ENCODE peak calls at places on chromosomes 16 and 17, in eight cellular contexts. W is heart left ventricle, D is AG09319, Y is stomach, N is progenitor cell of endocrine pancreas, E is fibroblast of villous mesenchyme, M is B cell, X is uterus. L is an unnamed sample.

GRCh38 chr17:61403846-61404701 is 4.4 kb downstream of the TBX2 start:
- DNase-seq in W (no peak), D (no peak), Y (no peak), N (no peak), E (peak), M (peak), X (peak), L (no peak)

GRCh38 chr17:35345926-35346771 is 27.3 kb downstream of the SLFN11 start:
- DNase-seq in W (peak), D (peak), Y (peak), N (no peak), E (peak), M (peak), X (peak), L (no peak)

GRCh38 chr17:79026345-79027273 is 2.6 kb downstream of the C1QTNF1 start:
- DNase-seq in W (peak), D (no peak), Y (peak), N (no peak), E (peak), M (no peak), X (no peak), L (no peak)

GRCh38 chr16:27112093-27112811 is 45.5 kb downstream of the C16orf82 start:
- DNase-seq in W (no peak), D (no peak), Y (no peak), N (no peak), E (no peak), M (no peak), X (no peak), L (no peak)

GRCh38 chr17:5097101-5097834 is 14.4 kb downstream of the ZNF232 start:
- DNase-seq in W (peak), D (no peak), Y (peak), N (peak), E (no peak), M (peak), X (peak), L (no peak)

GRCh38 chr16:23516366-23517137 is 6.3 kb upstream of the GGA2 start:
- DNase-seq in W (no peak), D (no peak), Y (no peak), N (no peak), E (no peak), M (peak), X (no peak), L (no peak)

GRCh38 chr16:7363397-7364053 is 30.9 kb downstream of the RBFOX1 start:
- DNase-seq in W (peak), D (no peak), Y (peak), N (no peak), E (no peak), M (no peak), X (no peak), L (no peak)

GRCh38 chr17:65057520-65058075 is 1.1 kb upstream of the GNA13 start:
- DNase-seq in W (peak), D (no peak), Y (peak), N (no peak), E (no peak), M (no peak), X (peak), L (no peak)

GRCh38 chr16:13186813-13187212 is 285.4 kb downstream of the SHISA9 start:
- DNase-seq in W (no peak), D (no peak), Y (no peak), N (no peak), E (no peak), M (no peak), X (no peak), L (no peak)

GRCh38 chr17:81966343-81967243 is 5.6 kb upstream of the NOTUM start:
- DNase-seq in W (peak), D (no peak), Y (peak), N (no peak), E (peak), M (peak), X (no peak), L (no peak)

GRCh38 chr16:79767597-79768280 is 167.2 kb upstream of the MAF start:
- DNase-seq in W (peak), D (peak), Y (peak), N (no peak), E (peak), M (no peak), X (peak), L (no peak)

GRCh38 chr16:86508947-86509758 is 1.2 kb upstream of the FOXF1 start:
- DNase-seq in W (peak), D (peak), Y (no peak), N (no peak), E (peak), M (peak), X (peak), L (no peak)

GRCh38 chr17:67258836-67259468 is 14.0 kb upstream of the HELZ start:
- DNase-seq in W (no peak), D (no peak), Y (no peak), N (no peak), E (no peak), M (no peak), X (no peak), L (no peak)

GRCh38 chr17:48577946-48578615 is at the start of gene HOXB4:
- DNase-seq in W (peak), D (no peak), Y (peak), N (no peak), E (peak), M (peak), X (peak), L (peak)

GRCh38 chr17:2892305-2892971 is 96.2 kb downstream of the RAP1GAP2 start:
- DNase-seq in W (no peak), D (peak), Y (peak), N (no peak), E (peak), M (no peak), X (no peak), L (no peak)

GRCh38 chr17:32494621-32495346 is 8.0 kb downstream of the CDK5R1 start:
- DNase-seq in W (no peak), D (no peak), Y (no peak), N (no peak), E (no peak), M (no peak), X (no peak), L (no peak)

GRCh38 chr17:49992933-49993422 is 2.0 kb downstream of the DLX3 start:
- DNase-seq in W (no peak), D (no peak), Y (no peak), N (no peak), E (no peak), M (peak), X (no peak), L (no peak)

GRCh38 chr17:2138768-2139167 is 83.9 kb downstream of the HIC1 start:
- DNase-seq in W (no peak), D (no peak), Y (no peak), N (no peak), E (peak), M (no peak), X (peak), L (no peak)

GRCh38 chr16:4386951-4387565 is 15.4 kb downstream of the VASN start:
- DNase-seq in W (no peak), D (no peak), Y (no peak), N (no peak), E (no peak), M (no peak), X (no peak), L (no peak)

GRCh38 chr16:49019081-49019633 is 262.5 kb downstream of the CBLN1 start:
- DNase-seq in W (no peak), D (no peak), Y (no peak), N (no peak), E (no peak), M (no peak), X (no peak), L (no peak)

GRCh38 chr17:30433514-30433913 is 43.7 kb upstream of the GOSR1 start:
- DNase-seq in W (no peak), D (peak), Y (peak), N (no peak), E (peak), M (no peak), X (no peak), L (no peak)

GRCh38 chr17:31433091-31433790 is 41.8 kb downstream of the RAB11FIP4 start:
- DNase-seq in W (no peak), D (no peak), Y (no peak), N (no peak), E (no peak), M (no peak), X (no peak), L (no peak)

DNA sequence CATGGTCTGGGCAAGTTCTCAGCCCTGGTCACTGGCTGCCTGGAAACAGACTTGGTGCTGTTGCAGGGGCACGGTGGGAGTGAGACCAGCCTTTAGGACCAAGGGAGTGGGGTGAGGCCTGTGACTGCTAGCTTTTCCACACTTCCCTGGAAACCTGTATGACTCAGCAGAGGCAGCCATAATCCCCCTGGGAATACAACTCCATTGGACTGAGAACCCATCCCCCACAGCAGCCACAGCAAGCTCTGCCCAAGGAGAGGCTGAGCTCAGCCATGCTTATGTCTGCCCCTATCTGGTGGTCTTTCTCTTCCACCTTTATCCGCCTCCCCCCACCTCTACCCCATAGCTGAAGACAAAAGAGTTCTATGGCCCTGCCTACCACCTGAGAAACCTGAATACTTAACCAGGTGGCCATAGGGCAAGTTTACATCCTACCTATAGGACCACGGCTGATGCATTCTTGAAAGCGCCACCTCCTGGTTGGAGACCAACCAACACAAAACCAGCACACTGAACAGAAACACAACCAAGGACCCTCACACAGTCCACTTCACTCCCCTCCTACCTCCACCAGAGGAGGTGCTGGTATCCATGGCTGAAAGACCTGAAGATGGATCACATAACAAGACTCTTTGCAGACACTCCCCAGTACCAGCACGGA is 816.2 kb upstream of the SOX9 start:
- DNase-seq in W (no peak), D (no peak), Y (no peak), N (no peak), E (no peak), M (no peak), X (no peak), L (no peak)
- TF ChIP-seq CTCF in W (no peak), D (no peak), Y (no peak), N (no peak), E (no peak), M (no peak), X (no peak), L (no peak)

DNA sequence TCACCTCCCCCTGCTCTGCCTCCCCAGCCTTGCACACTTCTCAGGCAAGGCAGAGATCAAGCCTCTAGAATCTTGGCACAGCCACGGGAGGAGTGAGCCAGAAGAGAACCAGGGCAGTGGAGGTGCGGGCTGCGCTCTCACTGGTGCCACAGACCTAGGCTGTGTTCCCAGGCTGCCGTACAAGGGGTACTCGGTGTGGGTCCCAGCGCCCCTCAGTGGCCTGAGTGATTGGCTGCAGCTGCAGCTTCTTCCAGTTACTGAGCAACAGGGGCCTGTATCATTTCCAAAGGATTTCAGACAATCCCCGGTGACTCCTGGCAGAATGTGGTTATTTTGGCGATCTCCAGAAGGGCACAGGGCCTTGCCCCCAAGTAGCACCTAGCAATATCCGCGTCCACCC is 1852.1 kb downstream of the TP53TG3F start:
- DNase-seq in W (no peak), D (no peak), Y (no peak), N (no peak), E (no peak), M (no peak), X (no peak), L (no peak)
- TF ChIP-seq CTCF in W (no peak), D (no peak), Y (no peak), N (no peak), E (no peak), M (no peak), X (no peak), L (no peak)

GRCh38 chr16:78458588-78458987 is 359.1 kb downstream of the WWOX start:
- DNase-seq in W (no peak), D (no peak), Y (no peak), N (no peak), E (no peak), M (no peak), X (no peak), L (no peak)
- TF ChIP-seq CTCF in W (no peak), D (no peak), Y (no peak), N (peak), E (no peak), M (no peak), X (no peak), L (no peak)

GRCh38 chr17:13346081-13346533 is 255.6 kb downstream of the HS3ST3A1 start:
- DNase-seq in W (no peak), D (no peak), Y (no peak), N (no peak), E (peak), M (no peak), X (no peak), L (no peak)
- TF ChIP-seq CTCF in W (no peak), D (no peak), Y (no peak), N (no peak), E (no peak), M (no peak), X (no peak), L (no peak)

GRCh38 chr16:84045001-84045817 is 2.6 kb upstream of the SLC38A8 start:
- DNase-seq in W (no peak), D (no peak), Y (no peak), N (no peak), E (no peak), M (no peak), X (no peak), L (no peak)

GRCh38 chr16:84043486-84044107 is 1.0 kb upstream of the SLC38A8 start:
- DNase-seq in W (no peak), D (no peak), Y (no peak), N (no peak), E (no peak), M (no peak), X (no peak), L (no peak)

GRCh38 chr16:84042308-84042878 is at the start of gene SLC38A8:
- DNase-seq in W (no peak), D (no peak), Y (no peak), N (no peak), E (no peak), M (no peak), X (no peak), L (no peak)

GRCh38 chr16:84042879-84043485 is 387 bp upstream of the SLC38A8 start:
- DNase-seq in W (no peak), D (no peak), Y (no peak), N (no peak), E (no peak), M (no peak), X (no peak), L (no peak)

DNA sequence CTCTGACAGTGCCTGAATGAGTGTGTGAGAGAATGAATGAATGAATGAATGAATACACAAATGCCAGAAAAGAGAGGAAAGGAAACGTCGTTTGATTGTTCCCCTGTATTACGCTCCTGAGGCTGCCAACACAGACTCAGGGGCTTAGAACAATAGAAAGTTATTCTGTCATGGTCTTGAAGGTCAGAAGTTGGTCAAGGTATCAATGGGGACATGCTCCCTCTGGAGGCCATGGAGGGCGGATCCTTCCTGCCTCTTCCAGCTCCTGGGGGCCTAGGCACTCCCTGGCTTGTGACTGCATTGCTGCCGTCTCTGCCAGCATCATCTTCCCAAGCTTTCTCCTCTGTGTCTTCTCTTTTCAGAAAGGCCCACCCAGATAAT is 1.5 kb upstream of the SLC38A8 start:
- DNase-seq in W (no peak), D (peak), Y (no peak), N (no peak), E (peak), M (no peak), X (no peak), L (no peak)
- TF ChIP-seq CTCF in W (peak), D (peak), Y (no peak), N (peak), E (peak), M (no peak), X (no peak), L (no peak)

DNA sequence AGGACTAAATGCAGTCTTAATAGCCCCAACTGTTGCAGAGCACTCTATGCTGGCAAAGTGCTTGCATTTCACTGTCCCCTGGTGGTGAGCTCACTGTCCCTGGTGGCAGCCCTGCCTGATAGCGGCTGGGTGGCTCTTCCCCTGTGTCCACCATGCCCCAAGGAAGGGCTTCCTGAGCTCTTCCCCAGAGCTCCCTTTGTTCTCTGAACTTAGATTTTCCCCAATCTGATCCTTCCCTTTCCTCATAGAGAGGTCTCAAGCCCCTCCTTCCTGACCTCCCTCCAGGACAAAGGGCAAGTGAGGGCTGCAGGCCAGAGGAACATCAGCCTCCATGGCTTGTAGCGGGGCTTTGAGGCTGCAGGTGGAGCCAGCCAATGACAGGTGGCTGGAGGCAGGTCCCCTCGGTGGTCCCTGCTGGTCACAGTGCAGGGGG is 17.0 kb downstream of the BEAN1 start:
- DNase-seq in W (no peak), D (no peak), Y (no peak), N (no peak), E (no peak), M (no peak), X (no peak), L (no peak)
- TF ChIP-seq CTCF in W (no peak), D (no peak), Y (no peak), N (peak), E (peak), M (no peak), X (no peak), L (no peak)

GRCh38 chr16:70644763-70645597 is 1.4 kb upstream of the IL34 start:
- DNase-seq in W (no peak), D (no peak), Y (no peak), N (no peak), E (no peak), M (no peak), X (no peak), L (no peak)

GRCh38 chr16:70634861-70635260 is 11.5 kb upstream of the IL34 start:
- DNase-seq in W (no peak), D (no peak), Y (no peak), N (no peak), E (no peak), M (no peak), X (no peak), L (no peak)

GRCh38 chr16:70635356-70636016 is 10.9 kb upstream of the IL34 start:
- DNase-seq in W (no peak), D (peak), Y (no peak), N (no peak), E (peak), M (no peak), X (no peak), L (no peak)

GRCh38 chr16:70642633-70643032 is 3.7 kb upstream of the IL34 start:
- DNase-seq in W (no peak), D (no peak), Y (no peak), N (no peak), E (no peak), M (no peak), X (no peak), L (no peak)

DNA sequence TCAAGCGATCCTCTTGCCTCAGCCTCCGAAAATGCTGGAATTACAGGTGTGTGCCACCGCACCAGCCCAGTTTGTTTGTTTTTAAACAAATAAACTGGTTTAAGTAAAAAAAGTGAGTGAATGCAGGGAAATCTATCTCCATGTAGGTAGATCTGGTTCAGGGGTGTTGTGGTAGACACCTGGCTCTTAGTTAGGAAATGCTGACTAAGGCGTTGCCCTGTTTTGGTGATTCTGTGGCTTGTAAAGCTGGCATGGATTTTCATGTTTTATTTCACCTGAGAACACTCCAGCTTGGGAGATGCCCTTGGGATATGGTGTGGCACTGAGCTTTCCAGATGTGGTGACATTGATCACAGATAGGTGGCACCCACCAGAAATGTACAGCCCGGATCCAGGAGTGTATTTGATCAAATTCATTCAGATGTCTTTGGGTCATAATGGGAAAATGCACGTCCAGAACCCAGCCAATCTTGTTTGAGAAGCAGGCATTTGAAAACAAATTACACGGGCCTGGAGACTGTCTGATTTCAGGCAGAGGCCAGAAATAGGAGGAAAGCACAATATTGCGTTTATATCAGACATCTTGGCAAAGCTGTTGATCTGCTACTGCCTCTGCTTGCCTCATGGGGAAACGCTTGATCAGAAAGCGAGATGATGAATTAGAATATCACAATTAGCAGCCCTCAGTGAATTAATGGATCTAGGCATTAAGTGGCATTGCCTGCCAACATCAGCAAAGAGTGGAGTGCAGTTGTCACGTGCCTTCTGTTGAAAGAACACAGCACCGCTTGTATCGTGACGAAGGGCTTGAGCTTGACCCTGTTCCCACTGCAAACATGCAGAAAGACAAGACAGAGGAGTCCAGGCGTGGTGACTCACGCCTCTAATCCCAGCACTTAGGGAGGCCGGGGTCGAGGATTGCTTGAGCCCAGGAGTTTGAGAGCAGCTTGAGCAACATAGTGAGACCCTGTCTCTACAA is 7.3 kb upstream of the IL34 start:
- DNase-seq in W (no peak), D (no peak), Y (no peak), N (no peak), E (peak), M (no peak), X (peak), L (no peak)
- TF ChIP-seq CTCF in W (no peak), D (no peak), Y (no peak), N (no peak), E (no peak), M (no peak), X (no peak), L (no peak)

L was measured in mesothelial cell of epicardium.